ENCODE peak calls at places on chromosomes 5 and 9, in four cellular contexts. One of them, this sample, is unnamed.

GRCh38 chr5:157357823-157358222 is 91.9 kb downstream of the CYFIP2 start:
- DNase-seq in head of caudate nucleus: no peak
- DNase-seq in transverse colon: no peak
- DNase-seq in immature natural killer cell: no peak
- DNase-seq in this sample: no peak

GRCh38 chr5:150640311-150641005 is at the start of gene SYNPO:
- DNase-seq in head of caudate nucleus: peak
- DNase-seq in transverse colon: no peak
- DNase-seq in immature natural killer cell: no peak
- DNase-seq in this sample: no peak

GRCh38 chr5:137167187-137167586 is 331.9 kb downstream of the SPOCK1 start:
- DNase-seq in head of caudate nucleus: no peak
- DNase-seq in transverse colon: no peak
- DNase-seq in immature natural killer cell: no peak
- DNase-seq in this sample: no peak

GRCh38 chr9:121073038-121073437 is 1.7 kb upstream of the CNTRL start:
- DNase-seq in head of caudate nucleus: peak
- DNase-seq in transverse colon: peak
- DNase-seq in immature natural killer cell: no peak
- DNase-seq in this sample: no peak

GRCh38 chr9:22157831-22158230 is 148.7 kb upstream of the CDKN2B start:
- DNase-seq in head of caudate nucleus: no peak
- DNase-seq in transverse colon: no peak
- DNase-seq in immature natural killer cell: no peak
- DNase-seq in this sample: no peak

GRCh38 chr5:93746406-93747056 is 5.1 kb upstream of the POU5F2 start:
- DNase-seq in head of caudate nucleus: no peak
- DNase-seq in transverse colon: no peak
- DNase-seq in immature natural killer cell: no peak
- DNase-seq in this sample: no peak

GRCh38 chr5:22560115-22560514 is 293.0 kb downstream of the CDH12 start:
- DNase-seq in head of caudate nucleus: no peak
- DNase-seq in transverse colon: no peak
- DNase-seq in immature natural killer cell: no peak
- DNase-seq in this sample: no peak

GRCh38 chr9:16825364-16825763 is 45.1 kb downstream of the BNC2 start:
- DNase-seq in head of caudate nucleus: no peak
- DNase-seq in transverse colon: no peak
- DNase-seq in immature natural killer cell: no peak
- DNase-seq in this sample: no peak

GRCh38 chr5:41747291-41747690 is 122.9 kb downstream of the OXCT1 start:
- DNase-seq in head of caudate nucleus: no peak
- DNase-seq in transverse colon: no peak
- DNase-seq in immature natural killer cell: no peak
- DNase-seq in this sample: no peak

GRCh38 chr5:78523314-78524193 is 125.0 kb downstream of the LHFPL2 start:
- DNase-seq in head of caudate nucleus: no peak
- DNase-seq in transverse colon: no peak
- DNase-seq in immature natural killer cell: no peak
- DNase-seq in this sample: no peak

GRCh38 chr9:85522459-85523092 is 219.2 kb downstream of the AGTPBP1 start:
- DNase-seq in head of caudate nucleus: peak
- DNase-seq in transverse colon: peak
- DNase-seq in immature natural killer cell: peak
- DNase-seq in this sample: peak

GRCh38 chr5:111749303-111750026 is 7.5 kb downstream of the NREP start:
- DNase-seq in head of caudate nucleus: no peak
- DNase-seq in transverse colon: no peak
- DNase-seq in immature natural killer cell: no peak
- DNase-seq in this sample: no peak

GRCh38 chr5:156435101-156435500 is 108.1 kb downstream of the SGCD start:
- DNase-seq in head of caudate nucleus: no peak
- DNase-seq in transverse colon: no peak
- DNase-seq in immature natural killer cell: no peak
- DNase-seq in this sample: no peak

This sample was measured in left colon.